ENCODE peak calls at places on chromosomes 5 and 9, in four cellular contexts. One of them, this sample, is unnamed.

GRCh38 chr5:2861605-2862004 is 110.1 kb upstream of the IRX2 start:
- DNase-seq in tibial nerve: no peak
- DNase-seq in stimulated activated CD8-positive, alpha-beta memory T cell treated with anti-CD3 and anti-CD28 coated beads, Interleukin-15, amount 100 ng/mL, for 24 hours: no peak
- DNase-seq in adipocyte: no peak
- DNase-seq in this sample: no peak

GRCh38 chr9:90061187-90061586 is 456.4 kb downstream of the GADD45G start:
- DNase-seq in tibial nerve: no peak
- DNase-seq in stimulated activated CD8-positive, alpha-beta memory T cell treated with anti-CD3 and anti-CD28 coated beads, Interleukin-15, amount 100 ng/mL, for 24 hours: no peak
- DNase-seq in adipocyte: no peak
- DNase-seq in this sample: no peak

GRCh38 chr9:35357826-35358225 is 132.1 kb upstream of the RUSC2 start:
- DNase-seq in tibial nerve: no peak
- DNase-seq in stimulated activated CD8-positive, alpha-beta memory T cell treated with anti-CD3 and anti-CD28 coated beads, Interleukin-15, amount 100 ng/mL, for 24 hours: no peak
- DNase-seq in adipocyte: no peak
- DNase-seq in this sample: no peak

GRCh38 chr9:121073038-121073437 is 1.7 kb upstream of the CNTRL start:
- DNase-seq in tibial nerve: peak
- DNase-seq in stimulated activated CD8-positive, alpha-beta memory T cell treated with anti-CD3 and anti-CD28 coated beads, Interleukin-15, amount 100 ng/mL, for 24 hours: no peak
- DNase-seq in adipocyte: peak
- DNase-seq in this sample: no peak

GRCh38 chr5:152379331-152379730 is 25.7 kb downstream of the NMUR2 start:
- DNase-seq in tibial nerve: no peak
- DNase-seq in stimulated activated CD8-positive, alpha-beta memory T cell treated with anti-CD3 and anti-CD28 coated beads, Interleukin-15, amount 100 ng/mL, for 24 hours: no peak
- DNase-seq in adipocyte: no peak
- DNase-seq in this sample: no peak

GRCh38 chr9:108331596-108331995 is 524.2 kb downstream of the ACTL7B start:
- DNase-seq in tibial nerve: no peak
- DNase-seq in stimulated activated CD8-positive, alpha-beta memory T cell treated with anti-CD3 and anti-CD28 coated beads, Interleukin-15, amount 100 ng/mL, for 24 hours: no peak
- DNase-seq in adipocyte: no peak
- DNase-seq in this sample: no peak

GRCh38 chr5:149280802-149281201 is 9.1 kb downstream of the AFAP1L1 start:
- DNase-seq in tibial nerve: no peak
- DNase-seq in stimulated activated CD8-positive, alpha-beta memory T cell treated with anti-CD3 and anti-CD28 coated beads, Interleukin-15, amount 100 ng/mL, for 24 hours: no peak
- DNase-seq in adipocyte: no peak
- DNase-seq in this sample: no peak

GRCh38 chr5:57538341-57538955 is 55.8 kb upstream of the ACTBL2 start:
- DNase-seq in tibial nerve: no peak
- DNase-seq in stimulated activated CD8-positive, alpha-beta memory T cell treated with anti-CD3 and anti-CD28 coated beads, Interleukin-15, amount 100 ng/mL, for 24 hours: no peak
- DNase-seq in adipocyte: peak
- DNase-seq in this sample: no peak

GRCh38 chr5:149404746-149405549 is 25.9 kb upstream of the IL17B start:
- DNase-seq in tibial nerve: no peak
- DNase-seq in stimulated activated CD8-positive, alpha-beta memory T cell treated with anti-CD3 and anti-CD28 coated beads, Interleukin-15, amount 100 ng/mL, for 24 hours: no peak
- DNase-seq in adipocyte: peak
- DNase-seq in this sample: no peak

GRCh38 chr9:34047864-34048729 is 590 bp downstream of the UBAP2 start:
- DNase-seq in tibial nerve: no peak
- DNase-seq in stimulated activated CD8-positive, alpha-beta memory T cell treated with anti-CD3 and anti-CD28 coated beads, Interleukin-15, amount 100 ng/mL, for 24 hours: peak
- DNase-seq in adipocyte: peak
- DNase-seq in this sample: no peak

GRCh38 chr9:92650839-92651621 is 18.9 kb downstream of the IPPK start:
- DNase-seq in tibial nerve: no peak
- DNase-seq in stimulated activated CD8-positive, alpha-beta memory T cell treated with anti-CD3 and anti-CD28 coated beads, Interleukin-15, amount 100 ng/mL, for 24 hours: no peak
- DNase-seq in adipocyte: peak
- DNase-seq in this sample: no peak

GRCh38 chr9:136014928-136015633 is 53.9 kb upstream of the UBAC1 start:
- DNase-seq in tibial nerve: no peak
- DNase-seq in stimulated activated CD8-positive, alpha-beta memory T cell treated with anti-CD3 and anti-CD28 coated beads, Interleukin-15, amount 100 ng/mL, for 24 hours: no peak
- DNase-seq in adipocyte: no peak
- DNase-seq in this sample: no peak

GRCh38 chr5:172901788-172902496 is 57.3 kb upstream of the RPL26L1 start:
- DNase-seq in tibial nerve: no peak
- DNase-seq in stimulated activated CD8-positive, alpha-beta memory T cell treated with anti-CD3 and anti-CD28 coated beads, Interleukin-15, amount 100 ng/mL, for 24 hours: no peak
- DNase-seq in adipocyte: peak
- DNase-seq in this sample: no peak

GRCh38 chr9:132008184-132008781 is 71.4 kb downstream of the MED27 start:
- DNase-seq in tibial nerve: no peak
- DNase-seq in stimulated activated CD8-positive, alpha-beta memory T cell treated with anti-CD3 and anti-CD28 coated beads, Interleukin-15, amount 100 ng/mL, for 24 hours: no peak
- DNase-seq in adipocyte: peak
- DNase-seq in this sample: no peak

GRCh38 chr9:7363777-7364477 is 435.7 kb downstream of the DMAC1 start:
- DNase-seq in tibial nerve: no peak
- DNase-seq in stimulated activated CD8-positive, alpha-beta memory T cell treated with anti-CD3 and anti-CD28 coated beads, Interleukin-15, amount 100 ng/mL, for 24 hours: no peak
- DNase-seq in adipocyte: no peak
- DNase-seq in this sample: no peak

GRCh38 chr5:88829773-88830172 is 53.2 kb downstream of the MEF2C start:
- DNase-seq in tibial nerve: no peak
- DNase-seq in stimulated activated CD8-positive, alpha-beta memory T cell treated with anti-CD3 and anti-CD28 coated beads, Interleukin-15, amount 100 ng/mL, for 24 hours: no peak
- DNase-seq in adipocyte: no peak
- DNase-seq in this sample: no peak

GRCh38 chr5:67537439-67538342 is 341.1 kb upstream of the CD180 start:
- DNase-seq in tibial nerve: no peak
- DNase-seq in stimulated activated CD8-positive, alpha-beta memory T cell treated with anti-CD3 and anti-CD28 coated beads, Interleukin-15, amount 100 ng/mL, for 24 hours: no peak
- DNase-seq in adipocyte: peak
- DNase-seq in this sample: no peak

This sample was measured in omental fat pad.